ENCODE peak calls at places on chromosomes 1 and 21, in four cellular contexts. One of them, this sample, is unnamed.

GRCh38 chr1:65068202-65069011 is 79.6 kb upstream of the AK4 start:
- DNase-seq in fibroblast of mammary gland: peak
- DNase-seq in nephron progenitor cell: no peak
- DNase-seq in iPS-NIHi11: no peak
- DNase-seq in this sample: peak

GRCh38 chr1:201381130-201381529 is 3.6 kb upstream of the TNNT2 start:
- DNase-seq in fibroblast of mammary gland: no peak
- DNase-seq in iPS-NIHi11: no peak
- DNase-seq in nephron progenitor cell: no peak
- DNase-seq in this sample: no peak

GRCh38 chr1:178262101-178262500 is 168.2 kb downstream of the RASAL2 start:
- DNase-seq in fibroblast of mammary gland: peak
- DNase-seq in nephron progenitor cell: no peak
- DNase-seq in iPS-NIHi11: peak
- DNase-seq in this sample: peak

GRCh38 chr21:25626752-25627151 is 12.3 kb upstream of the JAM2 start:
- DNase-seq in nephron progenitor cell: no peak
- DNase-seq in iPS-NIHi11: peak
- DNase-seq in fibroblast of mammary gland: no peak
- DNase-seq in this sample: no peak

GRCh38 chr1:109056064-109056463 is 14.2 kb upstream of the WDR47 start:
- DNase-seq in nephron progenitor cell: no peak
- DNase-seq in iPS-NIHi11: no peak
- DNase-seq in fibroblast of mammary gland: no peak
- DNase-seq in this sample: no peak

GRCh38 chr1:233614173-233614742 is 352 bp downstream of the KCNK1 start:
- DNase-seq in fibroblast of mammary gland: peak
- DNase-seq in iPS-NIHi11: no peak
- DNase-seq in nephron progenitor cell: peak
- DNase-seq in this sample: peak

GRCh38 chr1:247210386-247211117 is 38.7 kb upstream of the ZNF124 start:
- DNase-seq in fibroblast of mammary gland: peak
- DNase-seq in iPS-NIHi11: peak
- DNase-seq in nephron progenitor cell: peak
- DNase-seq in this sample: peak

GRCh38 chr1:168732736-168733135 is 3.7 kb upstream of the DPT start:
- DNase-seq in fibroblast of mammary gland: no peak
- DNase-seq in iPS-NIHi11: no peak
- DNase-seq in nephron progenitor cell: no peak
- DNase-seq in this sample: no peak

GRCh38 chr1:157155658-157156057 is 17.5 kb upstream of the ETV3 start:
- DNase-seq in iPS-NIHi11: peak
- DNase-seq in fibroblast of mammary gland: no peak
- DNase-seq in nephron progenitor cell: peak
- DNase-seq in this sample: no peak

GRCh38 chr1:64623750-64624445 is 121.0 kb upstream of the RAVER2 start:
- DNase-seq in nephron progenitor cell: no peak
- DNase-seq in fibroblast of mammary gland: peak
- DNase-seq in iPS-NIHi11: no peak
- DNase-seq in this sample: no peak

GRCh38 chr1:224183591-224184312 is 712 bp downstream of the DEGS1 start:
- DNase-seq in fibroblast of mammary gland: peak
- DNase-seq in iPS-NIHi11: peak
- DNase-seq in nephron progenitor cell: peak
- DNase-seq in this sample: peak

GRCh38 chr1:11880911-11881748 is 22.4 kb upstream of the NPPB start:
- DNase-seq in nephron progenitor cell: peak
- DNase-seq in fibroblast of mammary gland: no peak
- DNase-seq in iPS-NIHi11: no peak
- DNase-seq in this sample: peak

GRCh38 chr21:38351961-38352521 is 95.2 kb downstream of the KCNJ15 start:
- DNase-seq in nephron progenitor cell: no peak
- DNase-seq in iPS-NIHi11: peak
- DNase-seq in fibroblast of mammary gland: peak
- DNase-seq in this sample: peak

GRCh38 chr1:151629278-151629677 is 17.4 kb downstream of the SNX27 start:
- DNase-seq in nephron progenitor cell: no peak
- DNase-seq in iPS-NIHi11: no peak
- DNase-seq in fibroblast of mammary gland: no peak
- DNase-seq in this sample: no peak

GRCh38 chr1:7703321-7704213 is 67.5 kb upstream of the VAMP3 start:
- DNase-seq in nephron progenitor cell: peak
- DNase-seq in fibroblast of mammary gland: no peak
- DNase-seq in iPS-NIHi11: peak
- DNase-seq in this sample: peak

GRCh38 chr1:23196627-23197328 is 20.5 kb downstream of the HTR1D start:
- DNase-seq in nephron progenitor cell: no peak
- DNase-seq in fibroblast of mammary gland: peak
- DNase-seq in iPS-NIHi11: peak
- DNase-seq in this sample: no peak

GRCh38 chr1:234969630-234970370 is 158.8 kb downstream of the TOMM20 start:
- DNase-seq in nephron progenitor cell: peak
- DNase-seq in fibroblast of mammary gland: peak
- DNase-seq in iPS-NIHi11: peak
- DNase-seq in this sample: peak

GRCh38 chr1:81717230-81717629 is 83.5 kb upstream of the ADGRL2 start:
- DNase-seq in iPS-NIHi11: no peak
- DNase-seq in fibroblast of mammary gland: peak
- DNase-seq in nephron progenitor cell: no peak
- DNase-seq in this sample: no peak

GRCh38 chr1:161357073-161357472 is 10.6 kb downstream of the CFAP126 start:
- DNase-seq in iPS-NIHi11: no peak
- DNase-seq in nephron progenitor cell: no peak
- DNase-seq in fibroblast of mammary gland: no peak
- DNase-seq in this sample: no peak

GRCh38 chr1:186297439-186297838 is 77.6 kb downstream of the TPR start:
- DNase-seq in iPS-NIHi11: no peak
- DNase-seq in nephron progenitor cell: no peak
- DNase-seq in fibroblast of mammary gland: no peak
- DNase-seq in this sample: no peak

GRCh38 chr1:32736812-32737791 is 34.5 kb upstream of the SYNC start:
- DNase-seq in fibroblast of mammary gland: no peak
- DNase-seq in iPS-NIHi11: peak
- DNase-seq in nephron progenitor cell: no peak
- DNase-seq in this sample: peak

GRCh38 chr21:45327458-45328197 is 39.9 kb upstream of the POFUT2 start:
- DNase-seq in fibroblast of mammary gland: no peak
- DNase-seq in nephron progenitor cell: no peak
- DNase-seq in iPS-NIHi11: no peak
- DNase-seq in this sample: peak

This sample was measured in H7.